ENCODE peak calls at places on chromosomes 4 and X, in ten cellular contexts. B is stimulated activated CD8-positive, alpha-beta memory T cell treated with anti-CD3 and anti-CD28 coated beads, Interleukin-4, amount 100 ng/mL, for 1 hour; D is mesendoderm; O is SW480; L is endothelial cell; G is stimulated activated naive B cell treated with anti-CD40 and anti-IgM and Interleukin-4, amounts not matched to agents 10 μg/mL and 1 μg/mL and 100 μg/mL, for 72 hours; K is fibroblast of mammary gland; H is stimulated activated naive CD8-positive, alpha-beta T cell treated with anti-CD3 and anti-CD28 coated beads, Interleukin-15, Interleukin-2, amounts not matched to agents 100 U/mL and 50 U/mL, for 24 hours; N is MM.1S; F is stimulated activated CD4-positive, alpha-beta T cell treated with anti-CD3 and anti-CD28 coated beads, Interleukin-12 subunit alpha, Interleukin-12 subunit beta, amount 100 ng/mL, for 48 hours. Y is an unnamed sample.

GRCh38 chr4:154366956-154367355 is 124.6 kb downstream of the DCHS2 start:
- DNase-seq in B (no peak), D (peak), O (no peak), L (no peak), G (no peak), K (no peak), H (no peak), N (no peak), F (no peak), Y (no peak)

GRCh38 chr4:172758586-172759340 is 409.8 kb upstream of the GALNT7 start:
- DNase-seq in B (no peak), D (no peak), O (no peak), L (no peak), G (no peak), K (peak), H (no peak), N (no peak), F (no peak), Y (no peak)

GRCh38 chrX:69066966-69067525 is 98.2 kb downstream of the PJA1 start:
- DNase-seq in B (no peak), D (no peak), O (no peak), L (no peak), G (no peak), K (peak), H (no peak), N (no peak), F (no peak), Y (no peak)

GRCh38 chrX:42615161-42615563 is 162.8 kb downstream of the PPP1R2C start:
- DNase-seq in B (no peak), D (peak), O (peak), L (no peak), G (no peak), K (peak), H (peak), N (no peak), F (no peak), Y (no peak)

GRCh38 chrX:38664285-38664684 is 102.9 kb downstream of the TSPAN7 start:
- DNase-seq in B (no peak), D (peak), O (peak), L (peak), G (no peak), K (peak), H (no peak), N (peak), F (no peak), Y (peak)

GRCh38 chrX:34877451-34877850 is 65.1 kb upstream of the FAM47B start:
- DNase-seq in B (no peak), D (no peak), O (no peak), L (no peak), G (no peak), K (peak), H (no peak), N (no peak), F (no peak), Y (no peak)

GRCh38 chr4:304987-305680 is at the start of gene ZNF732:
- DNase-seq in B (no peak), D (peak), O (no peak), L (peak), G (no peak), K (peak), H (no peak), N (no peak), F (no peak), Y (no peak)

GRCh38 chrX:57929373-57929772 is 19.1 kb upstream of the ZXDA start:
- DNase-seq in B (no peak), D (peak), O (peak), L (no peak), G (no peak), K (peak), H (no peak), N (peak), F (no peak), Y (no peak)

GRCh38 chr4:138401330-138401729 is 159.2 kb upstream of the SLC7A11 start:
- DNase-seq in B (no peak), D (no peak), O (no peak), L (no peak), G (no peak), K (peak), H (no peak), N (no peak), F (no peak), Y (no peak)

GRCh38 chr4:67926485-67926884 is 36.8 kb downstream of the TMPRSS11A start:
- DNase-seq in B (no peak), D (no peak), O (no peak), L (no peak), G (no peak), K (no peak), H (no peak), N (no peak), F (no peak), Y (no peak)

GRCh38 chr4:169315530-169316306 is 45.0 kb upstream of the SH3RF1 start:
- DNase-seq in B (no peak), D (peak), O (no peak), L (no peak), G (no peak), K (peak), H (no peak), N (no peak), F (no peak), Y (no peak)